ENCODE peak calls at places on chromosome 6, in seven cellular contexts. E is kidney tubule cell; H is NCI-H1417; B is RWPE1; D is stimulated activated CD4-positive, alpha-beta T cell treated with anti-CD3 and anti-CD28 coated beads, Interleukin-4, amount 100 ng/mL, for 48 hours; N is NCI-H1105; P is B cell. K is an unnamed sample.

GRCh38 chr6:169371344-169372144 is 117.9 kb upstream of the THBS2 start:
- DNase-seq in P (no peak), E (no peak), D (no peak), N (no peak), B (peak; percentile 20), H (no peak), K (peak; percentile 49)

GRCh38 chr6:5204340-5204739 is 56.4 kb downstream of the LYRM4 start:
- DNase-seq in N (no peak), E (no peak), D (no peak), H (no peak), P (no peak), B (no peak), K (no peak)

GRCh38 chr6:101391772-101392560 is 1.5 kb upstream of the GRIK2 start:
- DNase-seq in H (peak; percentile 38), P (no peak), N (no peak), B (no peak), E (peak; percentile 27), D (no peak), K (peak; percentile 17)

GRCh38 chr6:158485411-158485810 is 74.5 kb upstream of the TMEM181 start:
- DNase-seq in B (no peak), P (no peak), E (no peak), N (no peak), D (no peak), H (no peak), K (no peak)

GRCh38 chr6:15462717-15463525 is 199.9 kb downstream of the DTNBP1 start:
- DNase-seq in P (no peak), B (no peak), D (no peak), N (no peak), E (no peak), H (no peak), K (no peak)

GRCh38 chr6:159969204-159969912 is 476 bp downstream of the IGF2R start:
- DNase-seq in H (no peak), P (no peak), D (peak; percentile 18), N (peak; percentile 43), E (no peak), B (no peak), K (peak; percentile 38)

GRCh38 chr6:47097092-47097945 is 55.2 kb upstream of the ADGRF1 start:
- DNase-seq in D (peak; percentile 1), N (peak; percentile 61), H (peak; percentile 74), B (peak; percentile 77), E (peak; percentile 84), P (peak; percentile 43), K (peak; percentile 34)

GRCh38 chr6:105135056-105135455 is 44.8 kb downstream of the POPDC3 start:
- DNase-seq in H (no peak), P (no peak), E (no peak), D (no peak), N (no peak), B (no peak), K (no peak)

GRCh38 chr6:41342241-41342640 is 6.8 kb downstream of the NCR2 start:
- DNase-seq in D (no peak), N (no peak), H (no peak), E (no peak), B (no peak), P (no peak), K (no peak)

K was measured in MG63.